ENCODE peak calls at places on chromosomes 4 and X, in seven cellular contexts. P, Y, Q, N, M, I and S are unnamed samples.
A peak's percentile ranks its signal among the peaks of the same experiment; 100 is the strongest.

GRCh38 chr4:120611092-120611491 is 311.4 kb downstream of the PRDM5 start:
- DNase-seq in P (no peak), Y (no peak), N (no peak), M (no peak), Q (no peak), I (no peak), S (no peak)

GRCh38 chrX:109862386-109862910 is 129.4 kb upstream of the ACSL4 start:
- DNase-seq in N (no peak), M (no peak), Y (no peak), P (no peak), Q (no peak), I (no peak), S (no peak)

GRCh38 chr4:1567808-1568581 is 116.1 kb downstream of the FAM53A start:
- DNase-seq in Y (no peak), Q (no peak), I (no peak), M (peak; percentile 35), P (no peak), N (peak; percentile 59), S (no peak)

GRCh38 chr4:52951016-52951415 is 88.9 kb downstream of the RASL11B start:
- DNase-seq in N (no peak), Y (no peak), P (no peak), M (no peak), I (no peak), Q (no peak), S (no peak)

GRCh38 chr4:57100979-57101629 is 9.1 kb downstream of the IGFBP7 start:
- DNase-seq in M (no peak), I (no peak), P (peak; percentile 51), Q (no peak), N (no peak), Y (no peak), S (no peak)

GRCh38 chr4:81304871-81305270 is 89.8 kb upstream of the PRKG2 start:
- DNase-seq in Q (no peak), N (no peak), M (no peak), Y (no peak), I (peak; percentile 56), P (no peak), S (no peak)

GRCh38 chrX:9805956-9806355 is 19.7 kb downstream of the SHROOM2 start:
- DNase-seq in P (no peak), Y (no peak), N (no peak), M (no peak), Q (no peak), I (no peak), S (no peak)

GRCh38 chr4:185086053-185086452 is 57.0 kb upstream of the SLC25A4 start:
- DNase-seq in M (peak; percentile 39), N (peak; percentile 74), P (no peak), Y (no peak), I (no peak), Q (no peak), S (no peak)

GRCh38 chr4:114349543-114350175 is 248.9 kb upstream of the UGT8 start:
- DNase-seq in M (no peak), P (no peak), N (no peak), Q (no peak), I (no peak), Y (no peak), S (no peak)

GRCh38 chr4:186216465-186217024 is 10.8 kb upstream of the KLKB1 start:
- DNase-seq in Q (no peak), Y (no peak), P (peak; percentile 68), M (no peak), N (no peak), I (no peak), S (no peak)

GRCh38 chr4:47312170-47312569 is 151.3 kb downstream of the COMMD8 start:
- DNase-seq in N (no peak), Y (no peak), I (peak; percentile 5), M (no peak), Q (no peak), P (no peak), S (no peak)

GRCh38 chr4:184364100-184364921 is 110.0 kb downstream of the IRF2 start:
- DNase-seq in N (peak; percentile 24), Y (no peak), M (no peak), P (no peak), I (no peak), Q (no peak), S (no peak)

GRCh38 chrX:140439455-140439854 is 65.4 kb downstream of the SOX3 start:
- DNase-seq in Y (no peak), I (no peak), Q (no peak), M (peak; percentile 84), P (peak; percentile 5), N (peak; percentile 92), S (peak; percentile 79)

GRCh38 chrX:75038925-75039324 is 113.7 kb upstream of the NEXMIF start:
- DNase-seq in Y (no peak), N (peak; percentile 44), P (no peak), I (peak; percentile 24), M (peak; percentile 11), Q (peak; percentile 3), S (no peak)

GRCh38 chr4:36235306-36235705 is 9.0 kb downstream of the ARAP2 start:
- DNase-seq in P (no peak), Q (no peak), M (no peak), Y (no peak), I (no peak), N (peak; percentile 73), S (no peak)

GRCh38 chrX:18654873-18655836 is 16.8 kb downstream of the RS1 start:
- DNase-seq in N (peak; percentile 26), P (no peak), M (no peak), Q (no peak), Y (no peak), I (peak; percentile 16), S (no peak)

GRCh38 chr4:142291299-142291698 is 554.8 kb downstream of the INPP4B start:
- DNase-seq in Q (no peak), I (no peak), Y (no peak), P (no peak), M (no peak), N (no peak), S (no peak)

GRCh38 chr4:164807611-164808010 is 53.7 kb downstream of the SMIM31 start:
- DNase-seq in Y (no peak), I (no peak), N (peak; percentile 73), M (peak; percentile 35), Q (no peak), P (no peak), S (no peak)

GRCh38 chr4:141058739-141059507 is 74.3 kb downstream of the RNF150 start:
- DNase-seq in M (no peak), Y (no peak), P (no peak), N (no peak), Q (peak; percentile 46), I (peak; percentile 7), S (no peak)

GRCh38 chrX:113399501-113400192 is 559.0 kb upstream of the AMOT start:
- DNase-seq in N (no peak), P (no peak), M (no peak), I (peak; percentile 16), Y (no peak), Q (no peak), S (no peak)

GRCh38 chr4:119661231-119661630 is 32.6 kb upstream of the PDE5A start:
- DNase-seq in Q (no peak), I (no peak), M (no peak), P (no peak), Y (no peak), N (no peak), S (no peak)

GRCh38 chr4:7332216-7333023 is 102.3 kb downstream of the PSAPL1 start:
- DNase-seq in I (peak; percentile 70), M (no peak), Y (peak; percentile 40), P (no peak), Q (peak; percentile 42), N (no peak), S (no peak)

DNA sequence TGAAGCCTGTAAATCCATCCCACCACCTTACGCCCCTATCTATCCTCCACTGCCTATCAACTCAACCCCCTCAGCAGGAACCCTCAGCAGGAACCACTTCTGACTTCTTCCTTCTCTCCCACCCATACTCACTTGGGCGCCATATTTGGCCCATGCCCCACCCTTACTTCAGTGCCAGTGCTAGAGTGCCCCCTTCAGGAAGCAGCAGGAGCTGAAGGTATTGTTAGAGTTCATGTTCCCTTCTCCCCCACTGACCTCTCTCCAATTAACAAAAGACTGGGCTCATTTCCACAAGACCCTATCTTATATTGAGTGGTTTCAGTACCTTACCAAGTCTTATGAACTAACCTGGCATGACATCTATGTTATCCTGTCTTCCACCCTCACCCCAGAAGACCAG is 363.1 kb upstream of the SLIT2 start:
- DNase-seq in P (no peak), N (no peak), M (no peak), Q (no peak), I (no peak), Y (no peak), S (no peak)
- TF ChIP-seq CTCF in P (no peak), N (peak; percentile 27), M (no peak), Q (no peak), I (no peak), Y (no peak), S (no peak)

GRCh38 chr4:11138964-11139363 is 289.7 kb downstream of the HS3ST1 start:
- DNase-seq in P (no peak), Q (no peak), I (no peak), M (no peak), N (no peak), Y (no peak), S (no peak)
- TF ChIP-seq CTCF in P (no peak), Q (no peak), I (no peak), M (no peak), N (no peak), Y (no peak), S (no peak)

DNA sequence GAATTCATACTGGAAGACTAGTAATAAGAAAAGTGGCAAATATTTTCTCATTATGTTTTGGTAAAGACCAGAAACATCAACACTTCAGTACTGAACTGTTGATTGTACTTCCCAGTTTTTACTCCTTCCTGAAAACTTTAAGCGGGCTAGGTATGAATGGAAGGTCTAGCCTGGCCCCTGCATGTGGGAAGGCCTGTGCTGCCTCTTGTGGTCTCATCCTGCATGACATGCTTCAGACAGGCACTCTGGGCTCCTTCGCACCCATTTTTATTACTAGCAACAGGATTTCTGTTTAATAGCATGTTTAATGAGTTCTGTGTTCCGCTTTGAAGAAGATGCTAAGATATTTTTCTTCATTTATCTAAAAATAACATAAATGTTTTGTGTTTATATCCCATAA is 279.1 kb downstream of the ANK2 start:
- DNase-seq in P (peak; percentile 28), N (peak; percentile 83), I (no peak), Q (no peak), Y (no peak), M (peak; percentile 63), S (no peak)
- TF ChIP-seq CTCF in P (peak; percentile 58), N (peak; percentile 85), I (peak; percentile 45), Q (peak; percentile 43), Y (no peak), M (peak; percentile 71), S (peak; percentile 55)

DNA sequence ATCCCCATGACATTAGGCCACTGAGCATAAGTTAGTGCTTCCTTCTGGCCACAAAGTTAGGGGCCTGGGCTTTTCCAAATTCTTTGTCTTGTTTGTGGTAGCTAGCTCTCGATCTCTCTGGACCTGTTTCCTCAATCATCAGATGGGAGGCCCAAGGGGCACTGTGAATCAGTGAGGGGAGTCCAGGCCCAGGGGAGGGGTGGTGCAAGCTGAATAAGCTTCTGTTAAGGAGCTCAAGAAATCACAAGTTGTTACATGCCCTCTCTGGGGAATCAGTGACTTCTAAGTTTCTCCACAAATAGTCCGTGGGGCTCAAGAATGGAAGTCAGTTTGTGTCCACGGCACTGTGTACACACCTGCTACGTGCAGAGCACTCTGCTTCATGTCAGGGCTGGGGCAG is 15.1 kb downstream of the AWAT2 start:
- DNase-seq in M (no peak), Y (no peak), N (no peak), P (no peak), Q (no peak), I (no peak), S (no peak)
- TF ChIP-seq CTCF in M (no peak), Y (no peak), N (no peak), P (no peak), Q (no peak), I (no peak), S (no peak)